ENCODE peak calls at places on chromosomes 1 and 21, in four cellular contexts. Q, A, D and M are unnamed samples.

GRCh38 chr1:85342177-85342576 is 65.7 kb upstream of the BCL10 start:
- DNase-seq in Q (no peak), A (peak), D (no peak), M (peak)

GRCh38 chr1:6330410-6330827 is 63.1 kb downstream of the ACOT7 start:
- DNase-seq in Q (no peak), A (peak), D (no peak), M (no peak)

GRCh38 chr21:35256468-35256988 is 207.4 kb upstream of the RUNX1 start:
- DNase-seq in Q (no peak), A (peak), D (peak), M (peak)

GRCh38 chr1:95353185-95353584 is 119.2 kb downstream of the RWDD3 start:
- DNase-seq in Q (no peak), A (no peak), D (no peak), M (no peak)

GRCh38 chr1:85584923-85585322 is 4.4 kb downstream of the CCN1 start:
- DNase-seq in Q (no peak), A (peak), D (peak), M (no peak)

GRCh38 chr1:2412773-2413494 is 570 bp upstream of the PEX10 start:
- DNase-seq in Q (no peak), A (no peak), D (no peak), M (no peak)

GRCh38 chr21:33069994-33070811 is at the start of gene OLIG1:
- DNase-seq in Q (no peak), A (peak), D (no peak), M (peak)

GRCh38 chr1:175332515-175332914 is 139.9 kb upstream of the KIAA0040 start:
- DNase-seq in Q (no peak), A (no peak), D (no peak), M (no peak)

GRCh38 chr1:9849691-9850441 is 26.1 kb upstream of the CLSTN1 start:
- DNase-seq in Q (no peak), A (no peak), D (no peak), M (no peak)

GRCh38 chr1:11749203-11749689 is 12.7 kb upstream of the C1orf167 start:
- DNase-seq in Q (peak), A (peak), D (no peak), M (peak)

GRCh38 chr1:111334169-111334568 is 43.5 kb downstream of the CHIA start:
- DNase-seq in Q (peak), A (peak), D (no peak), M (peak)

GRCh38 chr1:206987873-206988272 is 17.6 kb upstream of the FCAMR start:
- DNase-seq in Q (no peak), A (no peak), D (no peak), M (no peak)

GRCh38 chr1:12294076-12294475 is 64.2 kb downstream of the VPS13D start:
- DNase-seq in Q (no peak), A (peak), D (no peak), M (no peak)

GRCh38 chr1:100657876-100658715 is 61.4 kb upstream of the VCAM1 start:
- DNase-seq in Q (no peak), A (peak), D (no peak), M (peak)

GRCh38 chr21:45618846-45619485 is 24.6 kb upstream of the PCBP3 start:
- DNase-seq in Q (no peak), A (peak), D (no peak), M (no peak)

GRCh38 chr1:113874017-113874879 is 2.7 kb upstream of the PTPN22 start:
- DNase-seq in Q (no peak), A (peak), D (no peak), M (peak)